ENCODE peak calls at places on chromosomes 16 and 17, in ten cellular contexts. One of them, this sample, is unnamed.

GRCh38 chr17:80187493-80187892 is 17.7 kb downstream of the CARD14 start:
- DNase-seq in neural progenitor cell: no peak
- DNase-seq in fibroblast of lung: peak; percentile 38
- DNase-seq in HCT116: no peak
- DNase-seq in GM23248: peak; percentile 77
- DNase-seq in mesenchymal stem cell: no peak
- DNase-seq in GM23338: no peak
- DNase-seq in mesendoderm: no peak
- DNase-seq in IMR-90: no peak
- DNase-seq in HepG2: no peak
- DNase-seq in this sample: no peak

GRCh38 chr16:69326172-69326873 is 4.1 kb downstream of the PDF start:
- DNase-seq in neural progenitor cell: no peak
- DNase-seq in fibroblast of lung: no peak
- DNase-seq in HCT116: no peak
- DNase-seq in GM23248: no peak
- DNase-seq in mesenchymal stem cell: no peak
- DNase-seq in GM23338: no peak
- DNase-seq in mesendoderm: no peak
- DNase-seq in IMR-90: no peak
- DNase-seq in HepG2: peak; percentile 94
- DNase-seq in this sample: no peak

GRCh38 chr16:69329369-69330285 is 761 bp downstream of the PDF start:
- DNase-seq in neural progenitor cell: peak; percentile 55
- DNase-seq in fibroblast of lung: peak; percentile 14
- DNase-seq in HCT116: no peak
- DNase-seq in GM23248: peak; percentile 53
- DNase-seq in mesenchymal stem cell: peak; percentile 36
- DNase-seq in GM23338: peak; percentile 45
- DNase-seq in mesendoderm: peak; percentile 40
- DNase-seq in IMR-90: no peak
- DNase-seq in HepG2: no peak
- DNase-seq in this sample: peak; percentile 59

GRCh38 chr17:49618112-49618611 is 42.5 kb downstream of the NXPH3 start:
- DNase-seq in neural progenitor cell: no peak
- DNase-seq in fibroblast of lung: no peak
- DNase-seq in HCT116: no peak
- DNase-seq in GM23248: peak; percentile 47
- DNase-seq in mesenchymal stem cell: no peak
- DNase-seq in GM23338: no peak
- DNase-seq in mesendoderm: no peak
- DNase-seq in IMR-90: peak; percentile 77
- DNase-seq in HepG2: no peak
- DNase-seq in this sample: no peak

GRCh38 chr16:58125781-58126335 is 3.3 kb downstream of the CFAP20 start:
- DNase-seq in neural progenitor cell: no peak
- DNase-seq in fibroblast of lung: no peak
- DNase-seq in HCT116: no peak
- DNase-seq in GM23248: peak; percentile 20
- DNase-seq in mesenchymal stem cell: peak; percentile 46
- DNase-seq in GM23338: no peak
- DNase-seq in mesendoderm: peak; percentile 26
- DNase-seq in IMR-90: no peak
- DNase-seq in HepG2: no peak
- DNase-seq in this sample: peak; percentile 17

GRCh38 chr16:8685617-8686016 is 11.2 kb downstream of the ABAT start:
- DNase-seq in neural progenitor cell: no peak
- DNase-seq in fibroblast of lung: no peak
- DNase-seq in HCT116: no peak
- DNase-seq in GM23248: no peak
- DNase-seq in mesenchymal stem cell: no peak
- DNase-seq in GM23338: no peak
- DNase-seq in mesendoderm: no peak
- DNase-seq in IMR-90: no peak
- DNase-seq in HepG2: no peak
- DNase-seq in this sample: no peak

GRCh38 chr17:19242323-19242722 is 5.2 kb downstream of the EPN2 start:
- DNase-seq in neural progenitor cell: no peak
- DNase-seq in fibroblast of lung: no peak
- DNase-seq in HCT116: peak; percentile 16
- DNase-seq in GM23248: no peak
- DNase-seq in mesenchymal stem cell: no peak
- DNase-seq in GM23338: peak; percentile 36
- DNase-seq in mesendoderm: peak; percentile 66
- DNase-seq in IMR-90: no peak
- DNase-seq in HepG2: no peak
- DNase-seq in this sample: no peak

GRCh38 chr17:38444151-38444550 is 15.9 kb downstream of the ARHGAP23 start:
- DNase-seq in neural progenitor cell: peak; percentile 89
- DNase-seq in fibroblast of lung: peak; percentile 63
- DNase-seq in HCT116: no peak
- DNase-seq in GM23248: peak; percentile 89
- DNase-seq in mesenchymal stem cell: peak; percentile 68
- DNase-seq in GM23338: peak; percentile 87
- DNase-seq in mesendoderm: peak; percentile 70
- DNase-seq in IMR-90: peak; percentile 63
- DNase-seq in HepG2: peak; percentile 57
- DNase-seq in this sample: peak; percentile 74

GRCh38 chr17:65029605-65030308 is 26.8 kb downstream of the GNA13 start:
- DNase-seq in neural progenitor cell: no peak
- DNase-seq in fibroblast of lung: no peak
- DNase-seq in HCT116: no peak
- DNase-seq in GM23248: no peak
- DNase-seq in mesenchymal stem cell: no peak
- DNase-seq in GM23338: no peak
- DNase-seq in mesendoderm: no peak
- DNase-seq in IMR-90: no peak
- DNase-seq in HepG2: no peak
- DNase-seq in this sample: peak; percentile 69

GRCh38 chr17:43784628-43785101 is 4.4 kb downstream of the CFAP97D1 start:
- DNase-seq in neural progenitor cell: no peak
- DNase-seq in fibroblast of lung: peak; percentile 53
- DNase-seq in HCT116: no peak
- DNase-seq in GM23248: peak; percentile 91
- DNase-seq in mesenchymal stem cell: peak; percentile 77
- DNase-seq in GM23338: no peak
- DNase-seq in mesendoderm: no peak
- DNase-seq in IMR-90: peak; percentile 83
- DNase-seq in HepG2: peak; percentile 68
- DNase-seq in this sample: no peak

GRCh38 chr16:2147981-2148671 is at the start of gene RAB26:
- DNase-seq in neural progenitor cell: peak; percentile 92
- DNase-seq in fibroblast of lung: peak; percentile 44
- DNase-seq in HCT116: no peak
- DNase-seq in GM23248: peak; percentile 69
- DNase-seq in mesenchymal stem cell: peak; percentile 53
- DNase-seq in GM23338: peak; percentile 91
- DNase-seq in mesendoderm: peak; percentile 86
- DNase-seq in IMR-90: peak; percentile 33
- DNase-seq in HepG2: peak; percentile 82
- DNase-seq in this sample: peak; percentile 70

GRCh38 chr17:49434821-49435581 is 20.3 kb upstream of the PHB1 start:
- DNase-seq in neural progenitor cell: peak; percentile 62
- DNase-seq in fibroblast of lung: peak; percentile 42
- DNase-seq in HCT116: peak; percentile 74
- DNase-seq in GM23248: peak; percentile 53
- DNase-seq in mesenchymal stem cell: peak; percentile 66
- DNase-seq in GM23338: peak; percentile 85
- DNase-seq in mesendoderm: peak; percentile 83
- DNase-seq in IMR-90: peak; percentile 41
- DNase-seq in HepG2: peak; percentile 74
- DNase-seq in this sample: peak; percentile 63

GRCh38 chr17:44831270-44831770 is 1.2 kb upstream of the GJC1 start:
- DNase-seq in neural progenitor cell: no peak
- DNase-seq in fibroblast of lung: no peak
- DNase-seq in HCT116: no peak
- DNase-seq in GM23248: no peak
- DNase-seq in mesenchymal stem cell: no peak
- DNase-seq in GM23338: peak; percentile 31
- DNase-seq in mesendoderm: peak; percentile 31
- DNase-seq in IMR-90: no peak
- DNase-seq in HepG2: no peak
- DNase-seq in this sample: no peak

GRCh38 chr16:68740628-68741346 is 3.7 kb downstream of the CDH1 start:
- DNase-seq in neural progenitor cell: no peak
- DNase-seq in fibroblast of lung: no peak
- DNase-seq in HCT116: no peak
- DNase-seq in GM23248: no peak
- DNase-seq in mesenchymal stem cell: no peak
- DNase-seq in GM23338: no peak
- DNase-seq in mesendoderm: no peak
- DNase-seq in IMR-90: no peak
- DNase-seq in HepG2: no peak
- DNase-seq in this sample: peak; percentile 52

GRCh38 chr17:10927712-10928111 is 89.8 kb upstream of the PIRT start:
- DNase-seq in neural progenitor cell: no peak
- DNase-seq in fibroblast of lung: no peak
- DNase-seq in HCT116: no peak
- DNase-seq in GM23248: no peak
- DNase-seq in mesenchymal stem cell: no peak
- DNase-seq in GM23338: no peak
- DNase-seq in mesendoderm: no peak
- DNase-seq in IMR-90: no peak
- DNase-seq in HepG2: no peak
- DNase-seq in this sample: no peak

GRCh38 chr17:28901866-28902818 is 737 bp downstream of the DHRS13 start:
- DNase-seq in neural progenitor cell: no peak
- DNase-seq in fibroblast of lung: peak; percentile 35
- DNase-seq in HCT116: no peak
- DNase-seq in GM23248: peak; percentile 81
- DNase-seq in mesenchymal stem cell: peak; percentile 57
- DNase-seq in GM23338: peak; percentile 71
- DNase-seq in mesendoderm: peak; percentile 77
- DNase-seq in IMR-90: no peak
- DNase-seq in HepG2: no peak
- DNase-seq in this sample: peak; percentile 75

DNA sequence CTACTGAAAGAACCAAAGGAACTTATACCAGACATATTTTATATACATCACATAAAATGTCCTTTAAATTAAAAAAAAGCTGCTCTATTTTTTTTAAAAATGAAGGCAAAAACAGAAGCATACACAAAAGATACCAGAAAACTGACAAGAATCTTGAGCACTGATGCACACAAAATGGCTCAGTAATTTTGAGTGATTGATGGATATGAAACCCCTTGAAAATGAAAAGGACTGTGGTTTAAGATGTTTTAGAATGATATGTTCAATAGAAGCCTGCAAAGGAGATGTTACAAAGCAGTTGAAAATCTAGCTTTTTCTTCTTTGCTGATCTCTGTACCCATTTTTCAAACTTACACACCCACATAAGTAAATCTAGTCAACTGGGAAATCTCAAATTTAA is 2.7 kb downstream of the C16orf87 start:
- DNase-seq in neural progenitor cell: no peak
- DNase-seq in fibroblast of lung: no peak
- DNase-seq in HCT116: no peak
- DNase-seq in GM23248: no peak
- DNase-seq in mesenchymal stem cell: no peak
- DNase-seq in GM23338: no peak
- DNase-seq in mesendoderm: no peak
- DNase-seq in IMR-90: no peak
- DNase-seq in HepG2: no peak
- DNase-seq in this sample: no peak
- H3K4me3 ChIP-seq in neural progenitor cell: peak overlapping the region; percentile 89
- H3K4me3 ChIP-seq in fibroblast of lung: no peak overlapping the region
- H3K4me3 ChIP-seq in HCT116: no peak overlapping the region
- H3K4me3 ChIP-seq in GM23248: no peak overlapping the region
- H3K4me3 ChIP-seq in mesenchymal stem cell: no peak overlapping the region
- H3K4me3 ChIP-seq in GM23338: peak overlapping the region; percentile 86
- H3K4me3 ChIP-seq in mesendoderm: no peak overlapping the region
- H3K4me3 ChIP-seq in IMR-90: no peak overlapping the region
- H3K4me3 ChIP-seq in HepG2: no peak overlapping the region
- H3K4me3 ChIP-seq in this sample: peak overlapping the region; percentile 90

DNA sequence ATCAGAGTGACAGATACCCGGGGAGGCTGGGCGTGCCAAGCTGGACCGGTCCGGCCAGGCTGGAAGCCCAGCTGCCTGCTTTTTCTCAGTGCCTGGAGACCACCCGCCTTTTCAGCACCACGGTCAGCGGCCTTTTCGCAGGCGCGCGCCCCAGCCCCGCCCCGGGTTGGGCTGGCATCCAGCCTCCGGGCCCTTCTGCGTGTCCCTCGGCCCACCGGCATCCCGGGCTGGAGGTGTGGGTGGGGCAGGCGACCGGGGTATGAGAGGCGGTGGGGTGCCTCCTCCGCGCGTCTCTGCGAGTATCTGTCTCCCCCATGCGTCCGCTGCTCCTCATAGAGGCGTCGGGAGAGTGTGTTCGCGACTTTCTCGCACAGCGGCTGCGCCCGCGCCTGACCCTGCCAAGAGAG is 102.5 kb downstream of the MRM1 start:
- DNase-seq in neural progenitor cell: peak; percentile 94
- DNase-seq in fibroblast of lung: peak; percentile 22
- DNase-seq in HCT116: no peak
- DNase-seq in GM23248: peak; percentile 46
- DNase-seq in mesenchymal stem cell: peak; percentile 42
- DNase-seq in GM23338: peak; percentile 94
- DNase-seq in mesendoderm: peak; percentile 71
- DNase-seq in IMR-90: peak; percentile 11
- DNase-seq in HepG2: no peak
- DNase-seq in this sample: peak; percentile 5
- H3K4me2 ChIP-seq in neural progenitor cell: peak overlapping the region; percentile 78
- H3K4me2 ChIP-seq in fibroblast of lung: peak overlapping the region; percentile 1
- H3K4me2 ChIP-seq in HCT116: no peak overlapping the region
- H3K4me2 ChIP-seq in GM23248: no peak overlapping the region
- H3K4me2 ChIP-seq in mesenchymal stem cell: peak overlapping the region; percentile 66
- H3K4me2 ChIP-seq in GM23338: peak overlapping the region; percentile 84
- H3K4me2 ChIP-seq in mesendoderm: no peak overlapping the region
- H3K4me2 ChIP-seq in IMR-90: peak overlapping the region; percentile 66
- H3K4me2 ChIP-seq in HepG2: no peak overlapping the region
- H3K4me2 ChIP-seq in this sample: no peak overlapping the region

GRCh38 chr16:30429678-30430427 is at the start of gene DCTPP1:
- DNase-seq in neural progenitor cell: peak; percentile 99
- DNase-seq in fibroblast of lung: peak; percentile 97
- DNase-seq in HCT116: peak; percentile 99
- DNase-seq in GM23248: peak; percentile 99
- DNase-seq in mesenchymal stem cell: peak; percentile 99
- DNase-seq in GM23338: peak; percentile 100
- DNase-seq in mesendoderm: peak; percentile 100
- DNase-seq in IMR-90: peak; percentile 98
- DNase-seq in HepG2: peak; percentile 100
- DNase-seq in this sample: peak; percentile 100
- H3K4me3 ChIP-seq in neural progenitor cell: peak within 1 kb of the TSS; percentile 62
- H3K4me3 ChIP-seq in fibroblast of lung: peak within 1 kb of the TSS; percentile 81
- H3K4me3 ChIP-seq in HCT116: peak within 1 kb of the TSS; percentile 89
- H3K4me3 ChIP-seq in GM23248: peak within 1 kb of the TSS; percentile 84
- H3K4me3 ChIP-seq in mesenchymal stem cell: peak within 1 kb of the TSS; percentile 89
- H3K4me3 ChIP-seq in GM23338: peak within 1 kb of the TSS; percentile 67
- H3K4me3 ChIP-seq in mesendoderm: peak within 1 kb of the TSS; percentile 72
- H3K4me3 ChIP-seq in IMR-90: peak within 1 kb of the TSS; percentile 64
- H3K4me3 ChIP-seq in HepG2: peak within 1 kb of the TSS; percentile 78
- H3K4me3 ChIP-seq in this sample: peak within 1 kb of the TSS; percentile 80

DNA sequence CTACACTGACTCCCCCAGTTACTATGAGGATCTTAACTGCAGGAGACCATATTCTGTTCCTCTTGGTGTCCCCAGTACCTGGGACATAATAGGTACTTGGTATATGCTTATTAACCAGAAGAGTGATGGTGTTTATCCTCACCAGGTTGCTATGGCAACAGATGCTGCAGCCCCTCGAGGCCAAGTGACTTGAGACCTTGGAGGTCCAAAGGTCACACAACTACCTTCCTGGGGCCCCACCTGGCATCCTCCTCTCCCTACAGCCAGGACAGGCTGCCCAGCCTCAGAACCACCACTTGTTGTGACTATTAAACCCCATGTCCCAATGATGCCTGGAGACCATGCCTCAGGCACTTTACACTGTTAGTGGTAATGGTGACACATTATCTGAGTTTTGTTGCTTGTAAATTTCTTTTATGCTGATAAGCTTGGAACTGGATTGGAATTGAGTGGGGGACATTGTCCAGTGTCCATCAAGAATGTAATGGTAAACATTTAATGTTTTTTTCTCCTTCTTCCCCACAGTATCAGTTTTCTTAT is 189.4 kb downstream of the CCDC182 start:
- DNase-seq in neural progenitor cell: no peak
- DNase-seq in fibroblast of lung: no peak
- DNase-seq in HCT116: no peak
- DNase-seq in GM23248: no peak
- DNase-seq in mesenchymal stem cell: no peak
- DNase-seq in GM23338: no peak
- DNase-seq in mesendoderm: no peak
- DNase-seq in IMR-90: no peak
- DNase-seq in HepG2: no peak
- DNase-seq in this sample: peak; percentile 53
- H3K4me2 ChIP-seq in neural progenitor cell: no peak overlapping the region
- H3K4me2 ChIP-seq in fibroblast of lung: no peak overlapping the region
- H3K4me2 ChIP-seq in HCT116: no peak overlapping the region
- H3K4me2 ChIP-seq in GM23248: no peak overlapping the region
- H3K4me2 ChIP-seq in mesenchymal stem cell: no peak overlapping the region
- H3K4me2 ChIP-seq in GM23338: no peak overlapping the region
- H3K4me2 ChIP-seq in mesendoderm: no peak overlapping the region
- H3K4me2 ChIP-seq in IMR-90: no peak overlapping the region
- H3K4me2 ChIP-seq in HepG2: no peak overlapping the region
- H3K4me2 ChIP-seq in this sample: peak overlapping the region; percentile 90